ENCODE peak calls at places on chromosome 20, in seven cellular contexts. C is AG10803; H is stimulated activated CD4-positive, alpha-beta T cell treated with anti-CD3 and anti-CD28 coated beads, Interleukin-15, amount 100 ng/mL, for 48 hours; T is G401; K is kidney glomerular epithelial cell; V is mucosa of gallbladder; W is WTC11. X is an unnamed sample.

GRCh38 chr20:48689874-48690571 is 137.8 kb downstream of the PREX1 start:
- DNase-seq in K (no peak), V (no peak), C (no peak), H (no peak), W (no peak), T (no peak), X (no peak)

GRCh38 chr20:49717693-49718092 is 4.0 kb upstream of the B4GALT5 start:
- DNase-seq in K (no peak), H (no peak), T (no peak), W (no peak), C (no peak), V (no peak), X (no peak)

GRCh38 chr20:53900380-53900999 is 169.9 kb downstream of the BCAS1 start:
- DNase-seq in T (no peak), W (no peak), H (no peak), K (peak; percentile 73), V (no peak), C (peak; percentile 85), X (no peak)

GRCh38 chr20:46569961-46570360 is 19.5 kb upstream of the OCSTAMP start:
- DNase-seq in C (no peak), K (no peak), H (no peak), V (no peak), T (no peak), W (no peak), X (no peak)

GRCh38 chr20:13995841-13996240 is 525 bp downstream of the MACROD2 start:
- DNase-seq in T (peak; percentile 37), C (no peak), H (no peak), V (peak; percentile 14), W (peak; percentile 56), K (no peak), X (no peak)

GRCh38 chr20:39195495-39196129 is 233.5 kb downstream of the DHX35 start:
- DNase-seq in T (no peak), H (no peak), C (no peak), W (peak; percentile 31), V (no peak), K (no peak), X (no peak)

GRCh38 chr20:35662541-35662940 is 2.2 kb downstream of the CPNE1 start:
- DNase-seq in H (no peak), W (no peak), V (no peak), C (no peak), T (no peak), K (no peak), X (no peak)

GRCh38 chr20:61939691-61940360 is 125.9 kb downstream of the TAF4 start:
- DNase-seq in K (no peak), H (no peak), T (no peak), V (no peak), C (no peak), W (peak; percentile 4), X (no peak)

GRCh38 chr20:20525756-20526155 is 157.9 kb downstream of the INSM1 start:
- DNase-seq in W (no peak), T (no peak), H (no peak), V (no peak), C (no peak), K (no peak), X (no peak)

GRCh38 chr20:13458860-13459451 is 179.8 kb downstream of the TASP1 start:
- DNase-seq in W (peak; percentile 26), T (no peak), C (peak; percentile 42), H (no peak), V (no peak), K (no peak), X (no peak)

GRCh38 chr20:50536333-50536732 is 26.1 kb downstream of the PTPN1 start:
- DNase-seq in K (peak; percentile 75), W (no peak), V (no peak), T (no peak), H (no peak), C (no peak), X (no peak)

GRCh38 chr20:41133709-41134361 is 3.5 kb upstream of the PLCG1 start:
- DNase-seq in T (no peak), C (no peak), W (no peak), H (peak; percentile 54), K (no peak), V (no peak), X (no peak)

GRCh38 chr20:43832096-43832816 is 82.4 kb upstream of the TOX2 start:
- DNase-seq in T (no peak), W (no peak), H (no peak), V (no peak), K (no peak), C (no peak), X (peak; percentile 36)

GRCh38 chr20:48875914-48876240 is 45.6 kb upstream of the ARFGEF2 start:
- DNase-seq in K (no peak), T (no peak), W (no peak), H (no peak), C (peak; percentile 38), V (no peak), X (no peak)

GRCh38 chr20:58692579-58693225 is at the start of gene NPEPL1:
- DNase-seq in V (peak; percentile 52), H (no peak), T (peak; percentile 25), W (peak; percentile 58), C (peak; percentile 82), K (peak; percentile 53), X (peak; percentile 58)

GRCh38 chr20:46027245-46027853 is 1.7 kb upstream of the SLC12A5 start:
- DNase-seq in W (peak; percentile 63), H (no peak), T (no peak), K (peak; percentile 55), V (peak; percentile 42), C (peak; percentile 47), X (no peak)

GRCh38 chr20:35120012-35120701 is 27.0 kb downstream of the EDEM2 start:
- DNase-seq in T (no peak), K (no peak), C (no peak), W (no peak), V (no peak), H (no peak), X (peak; percentile 72)

GRCh38 chr20:47638851-47639250 is 137.2 kb downstream of the NCOA3 start:
- DNase-seq in W (no peak), T (no peak), K (no peak), C (no peak), H (no peak), V (no peak), X (no peak)

X was measured in right atrium auricular region.